ENCODE peak calls at places on chromosomes 2 and 18, in seven cellular contexts. N, S, W, O, G, P and X are unnamed samples.

GRCh38 chr18:42901161-42901560 is 214.3 kb downstream of the RIT2 start:
- DNase-seq in N (no peak), S (no peak), W (no peak), O (no peak), G (no peak), P (no peak), X (no peak)

GRCh38 chr2:191001032-191001431 is 12.9 kb downstream of the STAT1 start:
- DNase-seq in N (no peak), S (no peak), W (no peak), O (no peak), G (no peak), P (no peak), X (no peak)

GRCh38 chr2:11697103-11697871 is 27.3 kb upstream of the NTSR2 start:
- DNase-seq in N (peak), S (peak), W (peak), O (peak), G (no peak), P (no peak), X (peak)

GRCh38 chr18:8810157-8810556 is 104.8 kb downstream of the MTCL1 start:
- DNase-seq in N (no peak), S (no peak), W (no peak), O (no peak), G (no peak), P (no peak), X (no peak)

GRCh38 chr2:239230318-239231052 is 170.3 kb downstream of the HDAC4 start:
- DNase-seq in N (no peak), S (no peak), W (peak), O (no peak), G (no peak), P (no peak), X (no peak)

GRCh38 chr18:46555724-46556123 is 101.3 kb downstream of the LOXHD1 start:
- DNase-seq in N (peak), S (no peak), W (no peak), O (no peak), G (no peak), P (peak), X (no peak)

GRCh38 chr2:25197336-25198208 is 29.2 kb upstream of the POMC start:
- DNase-seq in N (peak), S (no peak), W (no peak), O (no peak), G (no peak), P (peak), X (no peak)

GRCh38 chr2:213068681-213069359 is 82.6 kb downstream of the IKZF2 start:
- DNase-seq in N (no peak), S (no peak), W (no peak), O (no peak), G (no peak), P (peak), X (no peak)

GRCh38 chr18:25058520-25058919 is 293.4 kb downstream of the ZNF521 start:
- DNase-seq in N (no peak), S (no peak), W (no peak), O (no peak), G (no peak), P (peak), X (no peak)

GRCh38 chr2:159933727-159934049 is 128.7 kb downstream of the PLA2R1 start:
- DNase-seq in N (peak), S (no peak), W (no peak), O (no peak), G (no peak), P (no peak), X (no peak)

GRCh38 chr2:169782513-169782912 is 16.2 kb upstream of the SSB start:
- DNase-seq in N (no peak), S (no peak), W (no peak), O (no peak), G (no peak), P (peak), X (no peak)

GRCh38 chr18:35680139-35680551 is 98.6 kb downstream of the GALNT1 start:
- DNase-seq in N (no peak), S (no peak), W (no peak), O (no peak), G (no peak), P (no peak), X (no peak)

GRCh38 chr18:36015629-36016028 is 43.1 kb downstream of the RMP24 start:
- DNase-seq in N (no peak), S (no peak), W (no peak), O (no peak), G (no peak), P (no peak), X (no peak)

GRCh38 chr2:235543126-235543750 is 49.4 kb downstream of the AGAP1 start:
- DNase-seq in N (no peak), S (no peak), W (no peak), O (no peak), G (no peak), P (peak), X (no peak)

GRCh38 chr2:194559964-194560363 is 1097.1 kb upstream of the SLC39A10 start:
- DNase-seq in N (no peak), S (no peak), W (no peak), O (no peak), G (no peak), P (peak), X (no peak)

GRCh38 chr2:181466661-181467576 is 9.7 kb downstream of the ITGA4 start:
- DNase-seq in N (peak), S (peak), W (peak), O (peak), G (peak), P (peak), X (peak)

GRCh38 chr2:176729706-176730569 is 460.7 kb downstream of the MTX2 start:
- DNase-seq in N (peak), S (no peak), W (peak), O (no peak), G (no peak), P (no peak), X (peak)

GRCh38 chr18:28510210-28510609 is 333.3 kb upstream of the CDH2 start:
- DNase-seq in N (no peak), S (no peak), W (no peak), O (no peak), G (no peak), P (no peak), X (no peak)

GRCh38 chr2:166170356-166170755 is 42.5 kb upstream of the SCN1A start:
- DNase-seq in N (peak), S (no peak), W (no peak), O (no peak), G (no peak), P (no peak), X (no peak)

GRCh38 chr2:231663458-231664290 is 44.7 kb upstream of the PTMA start:
- DNase-seq in N (no peak), S (no peak), W (no peak), O (no peak), G (no peak), P (no peak), X (no peak)

GRCh38 chr2:170148161-170148560 is 29.8 kb upstream of the MYO3B start:
- DNase-seq in N (peak), S (no peak), W (no peak), O (no peak), G (no peak), P (no peak), X (no peak)

GRCh38 chr2:73284296-73285161 is at the start of gene FBXO41:
- DNase-seq in N (no peak), S (peak), W (peak), O (peak), G (no peak), P (peak), X (no peak)

GRCh38 chr2:232058063-232058877 is 96.8 kb downstream of the DIS3L2 start:
- DNase-seq in N (no peak), S (no peak), W (no peak), O (no peak), G (no peak), P (no peak), X (no peak)

GRCh38 chr2:43553341-43553855 is 42.4 kb downstream of the THADA start:
- DNase-seq in N (no peak), S (no peak), W (no peak), O (no peak), G (no peak), P (no peak), X (no peak)

GRCh38 chr2:8413589-8414135 is 268.2 kb upstream of the ID2 start:
- DNase-seq in N (peak), S (no peak), W (peak), O (no peak), G (no peak), P (no peak), X (no peak)

GRCh38 chr18:21110667-21111350 is 804 bp downstream of the ROCK1 start:
- DNase-seq in N (peak), S (peak), W (peak), O (peak), G (no peak), P (peak), X (no peak)

GRCh38 chr2:181570833-181571661 is 85.9 kb downstream of the CERKL start:
- DNase-seq in N (peak), S (no peak), W (no peak), O (no peak), G (no peak), P (no peak), X (no peak)

GRCh38 chr2:133286326-133286922 is 281.8 kb downstream of the NCKAP5 start:
- DNase-seq in N (no peak), S (no peak), W (no peak), O (no peak), G (no peak), P (no peak), X (no peak)
- TF ChIP-seq CTCF in N (no peak), S (no peak), W (no peak), O (no peak), G (no peak), P (no peak), X (no peak)

DNA sequence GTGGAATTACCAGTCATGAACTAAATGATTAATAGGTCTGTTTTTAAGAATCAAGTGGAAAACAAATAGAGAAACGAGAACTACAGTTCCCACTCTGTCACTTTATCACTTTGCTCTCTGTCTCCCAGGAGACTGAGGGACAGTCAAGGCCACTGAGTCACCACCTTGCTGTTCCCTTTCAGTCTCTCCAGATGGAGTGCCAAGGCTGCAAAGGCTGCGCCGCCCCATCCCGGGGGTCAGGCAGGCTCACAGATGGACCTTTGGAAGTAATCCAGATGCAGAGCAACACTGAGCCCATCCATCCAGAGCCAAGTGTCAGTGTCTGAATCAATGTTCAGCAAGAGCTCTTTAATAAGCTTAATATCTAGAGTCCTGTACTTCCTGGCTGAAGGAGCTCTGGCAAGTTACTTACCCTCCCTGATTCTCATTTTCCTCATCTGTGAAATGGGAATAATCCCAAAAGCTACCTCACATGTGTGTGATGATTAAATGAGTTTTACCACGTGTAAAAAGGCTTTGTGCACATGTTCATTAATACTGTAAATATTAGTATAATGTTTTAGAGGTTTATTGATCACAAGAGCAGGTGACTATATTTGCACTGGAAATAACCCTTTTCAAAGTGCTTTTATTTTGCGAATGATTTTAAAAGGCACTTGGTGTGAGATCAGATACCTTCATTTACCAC is 43.0 kb upstream of the EFEMP1 start:
- DNase-seq in N (peak), S (peak), W (peak), O (peak), G (no peak), P (no peak), X (no peak)
- TF ChIP-seq CTCF in N (no peak), S (no peak), W (no peak), O (no peak), G (no peak), P (peak), X (no peak)

GRCh38 chr2:29009711-29010677 is 28.9 kb downstream of the TOGARAM2 start:
- DNase-seq in N (no peak), S (peak), W (no peak), O (no peak), G (no peak), P (no peak), X (no peak)

GRCh38 chr2:29012211-29012681 is 31.1 kb downstream of the TOGARAM2 start:
- DNase-seq in N (peak), S (no peak), W (peak), O (peak), G (no peak), P (no peak), X (no peak)

GRCh38 chr2:29010946-29011649 is 30.0 kb downstream of the TOGARAM2 start:
- DNase-seq in N (peak), S (peak), W (peak), O (peak), G (no peak), P (peak), X (no peak)

GRCh38 chr2:29013046-29013780 is 32.1 kb downstream of the TOGARAM2 start:
- DNase-seq in N (no peak), S (no peak), W (no peak), O (no peak), G (no peak), P (no peak), X (no peak)

GRCh38 chr2:29011650-29012060 is 30.6 kb downstream of the TOGARAM2 start:
- DNase-seq in N (peak), S (peak), W (peak), O (peak), G (no peak), P (no peak), X (peak)
- TF ChIP-seq CTCF in N (no peak), S (no peak), W (no peak), O (no peak), G (no peak), P (no peak), X (no peak)

DNA sequence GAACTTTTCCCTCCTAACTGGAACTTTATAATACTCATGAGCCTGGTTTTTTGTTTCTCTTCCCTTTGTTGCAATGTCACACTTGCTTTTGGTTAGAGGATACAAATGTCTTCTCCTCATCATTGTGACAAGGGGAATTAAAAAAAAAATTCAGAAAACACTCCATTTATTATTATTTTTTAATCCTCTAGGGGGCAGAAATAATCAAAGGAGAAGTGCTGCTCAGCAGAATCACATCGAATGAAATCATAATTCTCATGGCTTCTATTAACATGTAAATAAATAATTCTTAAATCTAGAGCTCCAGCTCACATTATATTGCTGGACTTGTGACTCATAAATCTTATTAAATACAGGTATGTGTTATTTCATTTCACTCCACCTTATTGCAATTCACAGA is 273.8 kb downstream of the TRIB2 start:
- DNase-seq in N (peak), S (no peak), W (no peak), O (no peak), G (no peak), P (no peak), X (no peak)
- TF ChIP-seq CTCF in N (peak), S (peak), W (peak), O (peak), G (no peak), P (no peak), X (peak)

DNA sequence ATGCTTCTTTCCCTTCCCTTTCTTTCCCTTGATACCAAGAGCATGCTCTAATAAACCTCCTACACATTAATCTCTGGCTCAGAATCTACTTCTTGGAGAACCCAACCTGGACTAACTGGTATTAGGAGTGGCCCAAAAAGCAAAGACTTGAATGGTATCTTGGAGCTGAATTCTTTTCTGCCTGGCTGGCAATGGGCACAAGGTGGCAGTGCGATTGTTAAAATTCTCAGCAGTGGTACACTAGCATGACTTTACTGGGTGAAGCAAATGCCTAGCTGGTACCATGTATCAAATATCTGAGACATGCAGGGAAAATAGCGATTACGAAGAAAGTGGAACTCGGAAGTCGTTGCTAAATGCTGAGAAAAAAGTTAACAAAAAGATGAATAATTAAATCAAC is 376.1 kb downstream of the XIRP2 start:
- DNase-seq in N (peak), S (no peak), W (no peak), O (no peak), G (no peak), P (peak), X (no peak)
- TF ChIP-seq CTCF in N (peak), S (peak), W (no peak), O (peak), G (no peak), P (peak), X (no peak)

GRCh38 chr2:64645014-64645418 is 8.7 kb downstream of the SERTAD2 start:
- DNase-seq in N (peak), S (no peak), W (peak), O (no peak), G (no peak), P (peak), X (peak)
- TF ChIP-seq CTCF in N (peak), S (no peak), W (no peak), O (peak), G (no peak), P (no peak), X (no peak)

GRCh38 chr18:77733292-77733903 is 483.8 kb downstream of the GALR1 start:
- DNase-seq in N (no peak), S (no peak), W (no peak), O (no peak), G (no peak), P (peak), X (no peak)
- TF ChIP-seq CTCF in N (no peak), S (no peak), W (no peak), O (no peak), G (no peak), P (peak), X (no peak)

GRCh38 chr18:63317982-63318881 is 1.3 kb downstream of the BCL2 start:
- DNase-seq in N (no peak), S (peak), W (no peak), O (peak), G (no peak), P (peak), X (peak)
- TF ChIP-seq CTCF in N (peak), S (peak), W (peak), O (peak), G (no peak), P (peak), X (peak)

DNA sequence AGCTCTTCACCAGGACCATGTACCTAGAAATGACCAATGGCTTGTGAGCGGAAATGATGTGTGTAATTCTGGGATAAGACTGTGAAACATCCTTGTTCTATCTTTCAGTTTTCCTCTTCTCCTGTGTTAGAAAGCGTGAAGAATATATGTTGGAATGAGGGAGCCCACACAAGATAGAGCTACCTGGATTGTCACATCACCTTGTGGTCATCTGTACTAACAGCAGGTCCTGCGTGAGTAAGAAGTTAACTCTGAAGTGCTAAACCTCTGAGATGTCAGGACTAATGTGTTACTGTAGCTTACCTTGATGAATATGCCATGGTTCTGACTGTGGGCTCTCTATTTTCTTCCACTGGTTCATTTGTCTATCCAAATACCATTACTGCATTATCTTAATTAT is 75.6 kb downstream of the FASTKD2 start:
- DNase-seq in N (no peak), S (no peak), W (no peak), O (no peak), G (no peak), P (peak), X (no peak)
- TF ChIP-seq CTCF in N (no peak), S (no peak), W (no peak), O (no peak), G (no peak), P (peak), X (no peak)